ENCODE peak calls at places on chromosomes 5 and 9, in nine cellular contexts. A is IMR-90, R is endothelial cell of umbilical vein, H is uterus, G is Peyer's patch, U is transverse colon, J is spleen, F is A549, M is tibial nerve. C is an unnamed sample.

GRCh38 chr5:112006721-112007120 is 249.7 kb upstream of the NREP start:
- DNase-seq in G (no peak), F (no peak), U (no peak), A (peak; percentile 87), J (no peak), M (no peak), H (no peak), R (peak; percentile 41), C (no peak)

GRCh38 chr9:89427621-89428221 is 70.2 kb downstream of the SEMA4D start:
- DNase-seq in U (no peak), J (peak; percentile 71), A (peak; percentile 49), R (no peak), M (no peak), H (no peak), G (no peak), F (no peak), C (no peak)

GRCh38 chr5:1386274-1386717 is 41.4 kb upstream of the CLPTM1L start:
- DNase-seq in M (no peak), A (no peak), F (peak; percentile 26), G (peak; percentile 66), R (peak; percentile 25), U (peak; percentile 68), J (peak; percentile 93), H (peak; percentile 18), C (peak; percentile 77)

GRCh38 chr5:167208911-167209310 is 1082.5 kb upstream of the WWC1 start:
- DNase-seq in J (no peak), H (no peak), U (no peak), R (peak; percentile 13), F (peak; percentile 5), M (no peak), G (no peak), A (no peak), C (no peak)

GRCh38 chr5:139667001-139667729 is 19.0 kb downstream of the CXXC5 start:
- DNase-seq in U (no peak), M (no peak), F (no peak), H (no peak), R (no peak), J (no peak), A (no peak), G (no peak), C (peak; percentile 28)

GRCh38 chr5:123089572-123089970 is 530 bp downstream of the PRDM6 start:
- DNase-seq in H (no peak), F (peak; percentile 45), A (peak; percentile 52), U (no peak), J (no peak), G (no peak), M (no peak), R (peak; percentile 16), C (peak; percentile 70)

GRCh38 chr5:5645891-5646290 is 223.4 kb downstream of the ICE1 start:
- DNase-seq in F (no peak), G (no peak), A (no peak), U (no peak), J (no peak), R (no peak), H (no peak), M (no peak), C (no peak)

GRCh38 chr9:129365196-129365595 is 187.1 kb upstream of the IER5L start:
- DNase-seq in F (no peak), H (no peak), U (no peak), G (no peak), J (no peak), M (no peak), R (no peak), A (peak; percentile 35), C (no peak)

GRCh38 chr9:137798901-137799629 is 78.5 kb upstream of the CACNA1B start:
- DNase-seq in U (no peak), F (no peak), R (no peak), A (no peak), M (no peak), H (no peak), G (no peak), J (no peak), C (no peak)

GRCh38 chr5:107618233-107618632 is 52.5 kb downstream of the EFNA5 start:
- DNase-seq in F (no peak), U (no peak), G (no peak), H (no peak), M (no peak), R (peak; percentile 46), J (no peak), A (no peak), C (no peak)

GRCh38 chr9:92187989-92188714 is 72.9 kb upstream of the SPTLC1 start:
- DNase-seq in M (no peak), A (no peak), G (no peak), R (no peak), U (no peak), H (no peak), F (no peak), J (no peak), C (no peak)

GRCh38 chr9:17627641-17628040 is 48.8 kb downstream of the SH3GL2 start:
- DNase-seq in R (no peak), U (no peak), F (no peak), A (peak; percentile 67), H (no peak), G (no peak), M (no peak), J (no peak), C (no peak)

GRCh38 chr5:139726248-139726647 is 69.4 kb upstream of the PSD2 start:
- DNase-seq in M (no peak), G (no peak), H (no peak), R (no peak), A (no peak), F (no peak), U (no peak), J (no peak), C (peak; percentile 16)

GRCh38 chr9:71814805-71815204 is 46.5 kb upstream of the CEMIP2 start:
- DNase-seq in G (no peak), A (no peak), M (no peak), H (no peak), F (no peak), U (no peak), R (no peak), J (no peak), C (no peak)

GRCh38 chr5:64096771-64097170 is 68.9 kb upstream of the RNF180 start:
- DNase-seq in F (no peak), H (no peak), J (no peak), M (no peak), G (no peak), A (no peak), R (no peak), U (no peak), C (no peak)

GRCh38 chr5:64100203-64100602 is 65.4 kb upstream of the RNF180 start:
- DNase-seq in H (no peak), J (no peak), M (no peak), R (no peak), U (no peak), A (no peak), G (no peak), F (no peak), C (no peak)
- TF ChIP-seq CTCF in H (no peak), J (no peak), M (no peak), R (no peak), U (no peak), A (no peak), G (no peak), F (no peak), C (no peak)

DNA sequence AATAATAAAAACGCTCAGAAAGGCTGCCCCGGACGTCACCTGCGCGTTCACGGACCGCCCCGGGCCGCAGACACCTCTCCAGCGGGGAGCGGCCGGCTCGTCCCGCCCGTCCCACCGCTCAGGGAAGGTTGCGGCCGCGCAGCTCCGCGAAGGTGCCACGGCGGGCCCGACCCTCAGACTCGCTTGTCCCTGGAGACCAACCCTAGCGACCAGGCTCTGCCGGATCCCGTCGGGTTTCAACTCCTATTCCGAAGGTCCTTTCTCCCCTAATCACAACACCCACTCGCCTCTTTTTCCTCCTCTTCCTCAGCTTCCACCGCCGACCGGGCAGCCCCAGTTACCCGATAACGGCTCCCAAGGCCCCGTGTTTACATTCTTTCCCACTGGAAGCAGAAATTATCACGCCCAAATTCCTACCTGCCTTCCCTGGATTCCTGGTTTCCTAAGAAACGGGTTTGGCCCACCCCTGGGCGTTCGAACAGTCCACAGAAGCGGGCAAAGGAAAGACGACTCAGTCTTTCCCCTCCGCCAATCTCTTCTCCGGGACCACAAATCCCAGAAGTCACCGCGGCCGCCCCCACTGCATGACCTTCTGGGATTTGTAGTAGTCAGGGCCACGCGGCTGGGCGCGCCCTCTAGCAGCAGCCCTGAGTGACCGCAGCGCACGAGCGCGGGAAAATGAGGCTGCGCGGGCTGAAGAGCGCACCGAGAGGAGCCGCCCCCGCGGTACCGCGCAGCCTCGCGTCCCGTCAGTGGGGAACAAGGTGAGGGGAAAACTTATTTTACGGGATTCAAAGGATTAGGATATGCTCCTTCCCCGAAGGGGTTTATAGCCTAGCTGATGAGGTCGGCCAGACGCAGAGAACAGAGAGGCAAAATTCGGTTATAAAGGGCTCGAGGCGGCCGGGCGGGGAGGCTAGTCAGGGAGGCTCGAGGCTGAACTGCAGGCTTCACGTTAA is at the start of gene TTC33:
- DNase-seq in R (peak; percentile 94), M (peak; percentile 96), F (peak; percentile 96), H (peak; percentile 94), J (peak; percentile 99), A (peak; percentile 93), U (peak; percentile 96), G (peak; percentile 97), C (peak; percentile 95)
- TF ChIP-seq POLR2A in R (peak; percentile 20), M (peak; percentile 24), F (no peak), H (peak; percentile 57), J (no peak), A (peak; percentile 27), U (peak; percentile 63), G (no peak), C (peak; percentile 59)

GRCh38 chr5:66617223-66617861 is 21.1 kb downstream of the MAST4 start:
- DNase-seq in F (no peak), H (no peak), A (no peak), M (no peak), U (no peak), R (no peak), J (no peak), G (no peak), C (no peak)

GRCh38 chr5:66617991-66618768 is 22.0 kb downstream of the MAST4 start:
- DNase-seq in F (no peak), J (no peak), M (no peak), U (no peak), A (no peak), H (no peak), G (no peak), R (no peak), C (no peak)

GRCh38 chr5:66616495-66617222 is 20.5 kb downstream of the MAST4 start:
- DNase-seq in G (no peak), M (no peak), R (no peak), A (no peak), J (no peak), F (no peak), U (no peak), H (no peak), C (no peak)

GRCh38 chr5:66615136-66615535 is 18.9 kb downstream of the MAST4 start:
- DNase-seq in A (no peak), J (no peak), H (no peak), F (no peak), R (no peak), U (no peak), G (no peak), M (no peak), C (no peak)

GRCh38 chr5:66615894-66616293 is 19.7 kb downstream of the MAST4 start:
- DNase-seq in F (no peak), U (no peak), R (no peak), H (no peak), J (no peak), M (no peak), G (no peak), A (no peak), C (no peak)
- H3K27ac ChIP-seq in F (no peak overlapping the region), U (no peak overlapping the region), R (no peak overlapping the region), H (no peak overlapping the region), J (no peak overlapping the region), M (no peak overlapping the region), G (no peak overlapping the region), A (no peak overlapping the region), C (no peak overlapping the region)

GRCh38 chr9:135229701-135230385 is 142.4 kb downstream of the OLFM1 start:
- DNase-seq in A (no peak), H (no peak), F (no peak), M (no peak), J (peak; percentile 51), R (no peak), U (no peak), G (peak; percentile 15), C (peak; percentile 10)
- TF ChIP-seq CTCF in A (no peak), H (no peak), F (no peak), M (no peak), J (no peak), R (no peak), U (no peak), G (no peak), C (no peak)